ENCODE peak calls at places on chromosomes 6 and 20, in nine cellular contexts. W is dorsolateral prefrontal cortex; E is T-helper 1 cell; M is NCI-H1105; X is type B pancreatic cell; R is Jurkat, Clone E6-1; V is colonic mucosa; Y is Kasumi-1; Z is foreskin fibroblast. P is an unnamed sample.

GRCh38 chr20:56163806-56164205 is 84.7 kb upstream of the MC3R start:
- DNase-seq in X (no peak), V (no peak), Y (no peak), E (no peak), Z (no peak), W (no peak), M (no peak), R (peak), P (no peak)

GRCh38 chr6:44538841-44539240 is 151.3 kb downstream of the CDC5L start:
- DNase-seq in W (no peak), Z (no peak), M (no peak), Y (no peak), V (no peak), E (no peak), X (peak), R (no peak), P (peak)

GRCh38 chr6:109255946-109256628 is 126.2 kb downstream of the CD164 start:
- DNase-seq in R (no peak), X (no peak), Y (no peak), V (peak), W (no peak), M (peak), E (no peak), Z (no peak), P (peak)

GRCh38 chr6:133236898-133237297 is 4.3 kb upstream of the EYA4 start:
- DNase-seq in Y (no peak), R (no peak), M (no peak), Z (no peak), V (no peak), W (no peak), E (no peak), X (no peak), P (no peak)

GRCh38 chr20:59470521-59470920 is 133.8 kb upstream of the PHACTR3 start:
- DNase-seq in R (no peak), X (no peak), M (no peak), W (no peak), V (no peak), Z (no peak), E (no peak), Y (no peak), P (no peak)

GRCh38 chr6:142845624-142846458 is 99.1 kb downstream of the HIVEP2 start:
- DNase-seq in R (no peak), V (peak), W (peak), E (peak), X (peak), Z (peak), M (peak), Y (peak), P (no peak)

GRCh38 chr6:143902827-143903226 is 38.6 kb downstream of the ZC2HC1B start:
- DNase-seq in M (no peak), Z (no peak), Y (no peak), V (no peak), X (no peak), E (no peak), W (no peak), R (no peak), P (no peak)

GRCh38 chr6:17167327-17167979 is 65.6 kb downstream of the STMND1 start:
- DNase-seq in M (no peak), R (peak), X (no peak), Y (no peak), Z (peak), V (peak), W (no peak), E (no peak), P (peak)

GRCh38 chr20:53900380-53900999 is 169.9 kb downstream of the BCAS1 start:
- DNase-seq in E (no peak), X (no peak), M (no peak), V (no peak), R (no peak), Z (peak), Y (no peak), W (no peak), P (no peak)

GRCh38 chr6:41278699-41279405 is 7.6 kb downstream of the TREM1 start:
- DNase-seq in M (peak), W (no peak), R (peak), X (no peak), Z (peak), Y (peak), E (no peak), V (peak), P (peak)

GRCh38 chr6:69705954-69706353 is 90.9 kb downstream of the LMBRD1 start:
- DNase-seq in W (no peak), X (no peak), V (no peak), M (no peak), Y (no peak), Z (no peak), R (no peak), E (no peak), P (no peak)

GRCh38 chr6:40293824-40294188 is 293.4 kb downstream of the LRFN2 start:
- DNase-seq in E (no peak), M (no peak), V (no peak), R (no peak), Y (no peak), W (no peak), X (no peak), Z (no peak), P (no peak)

GRCh38 chr6:34383171-34383631 is 9.3 kb downstream of the NUDT3 start:
- DNase-seq in W (no peak), E (no peak), V (no peak), Z (peak), X (no peak), M (no peak), Y (no peak), R (no peak), P (no peak)

GRCh38 chr6:80143312-80143960 is 37.0 kb downstream of the BCKDHB start:
- DNase-seq in X (no peak), R (no peak), V (peak), W (no peak), M (peak), Z (peak), E (no peak), Y (no peak), P (no peak)

GRCh38 chr6:25652007-25652515 is at the start of gene SCGN:
- DNase-seq in Z (peak), M (peak), Y (no peak), V (peak), E (no peak), R (no peak), X (peak), W (peak), P (no peak)

GRCh38 chr6:10375391-10375969 is 39.4 kb downstream of the TFAP2A start:
- DNase-seq in V (no peak), R (no peak), X (no peak), Y (no peak), M (no peak), Z (no peak), W (no peak), E (no peak), P (no peak)

GRCh38 chr6:501891-502601 is 110.5 kb downstream of the IRF4 start:
- DNase-seq in X (no peak), W (no peak), Y (peak), R (no peak), E (peak), M (no peak), V (no peak), Z (no peak), P (no peak)

GRCh38 chr20:53087034-53087777 is 115.0 kb downstream of the TSHZ2 start:
- DNase-seq in Y (no peak), Z (no peak), W (no peak), X (no peak), V (no peak), M (no peak), R (no peak), E (no peak), P (no peak)

GRCh38 chr20:38982291-38982690 is 20.1 kb downstream of the DHX35 start:
- DNase-seq in X (no peak), V (no peak), R (no peak), M (no peak), Y (no peak), Z (no peak), W (no peak), E (no peak), P (no peak)

GRCh38 chr20:57851025-57851682 is 141.3 kb upstream of the PMEPA1 start:
- DNase-seq in X (no peak), Z (no peak), E (no peak), R (no peak), Y (no peak), M (no peak), V (no peak), W (no peak), P (no peak)

GRCh38 chr20:10653593-10654288 is 20.1 kb downstream of the JAG1 start:
- DNase-seq in Y (no peak), W (no peak), X (no peak), M (no peak), Z (peak), R (no peak), V (no peak), E (no peak), P (no peak)

GRCh38 chr6:35487653-35488516 is 9.0 kb downstream of the TEAD3 start:
- DNase-seq in X (no peak), Y (peak), M (no peak), R (no peak), E (no peak), V (peak), Z (no peak), W (no peak), P (no peak)

GRCh38 chr6:113859349-113860164 is 2.4 kb downstream of the MARCKS start:
- DNase-seq in R (no peak), Y (no peak), E (no peak), X (no peak), W (peak), Z (peak), M (peak), V (peak), P (no peak)

GRCh38 chr6:45991189-45991588 is 24.5 kb downstream of the CLIC5 start:
- DNase-seq in W (no peak), X (no peak), E (no peak), Y (no peak), V (no peak), M (no peak), R (peak), Z (no peak), P (no peak)

GRCh38 chr6:169652896-169653295 is 48.9 kb downstream of the WDR27 start:
- DNase-seq in W (no peak), M (no peak), Y (no peak), V (no peak), X (no peak), E (no peak), R (no peak), Z (no peak), P (no peak)

GRCh38 chr20:45423700-45424099 is 7.8 kb downstream of the PIGT start:
- DNase-seq in Y (no peak), R (no peak), M (no peak), V (no peak), X (no peak), Z (no peak), E (no peak), W (no peak), P (no peak)

GRCh38 chr20:12030470-12030869 is 112.8 kb downstream of the BTBD3 start:
- DNase-seq in V (no peak), X (no peak), Z (no peak), E (no peak), Y (no peak), W (no peak), R (no peak), M (no peak), P (peak)

GRCh38 chr20:20528896-20529295 is 161.0 kb downstream of the INSM1 start:
- DNase-seq in E (no peak), Z (no peak), X (no peak), V (no peak), Y (no peak), M (no peak), R (no peak), W (no peak), P (no peak)

GRCh38 chr20:24149175-24149574 is 160.6 kb upstream of the GGTLC1 start:
- DNase-seq in X (no peak), M (no peak), Y (no peak), V (no peak), E (no peak), Z (no peak), W (no peak), R (no peak), P (peak)

GRCh38 chr20:57301026-57301425 is 28.6 kb upstream of the SPO11 start:
- DNase-seq in Z (no peak), Y (no peak), R (no peak), W (no peak), X (no peak), V (no peak), E (no peak), M (no peak), P (no peak)

GRCh38 chr6:166959906-166960608 is 3.7 kb upstream of the RNASET2 start:
- DNase-seq in X (no peak), V (no peak), Y (no peak), M (no peak), R (no peak), E (no peak), Z (no peak), W (no peak), P (no peak)

P was measured in esophagus muscularis mucosa.